ENCODE peak calls at places on chromosome 19, in four cellular contexts. K is BJ, N is pancreas, C is cardiac muscle cell. X is an unnamed sample.

GRCh38 chr19:48194041-48194871 is 23.8 kb downstream of the ZSWIM9 start:
- DNase-seq in K (no peak), N (no peak), C (peak; percentile 28), X (no peak)

GRCh38 chr19:51971624-51972023 is 15.0 kb downstream of the ZNF350 start:
- DNase-seq in N (no peak), C (no peak), K (no peak), X (no peak)

GRCh38 chr19:21491161-21491560 is 14.2 kb upstream of the ZNF429 start:
- DNase-seq in N (no peak), K (no peak), C (no peak), X (no peak)

GRCh38 chr19:52200044-52200443 is 10.2 kb downstream of the PPP2R1A start:
- DNase-seq in C (no peak), N (no peak), K (peak; percentile 55), X (peak; percentile 7)

GRCh38 chr19:15913384-15913783 is 15.5 kb upstream of the CYP4F2 start:
- DNase-seq in K (no peak), N (no peak), C (no peak), X (no peak)

GRCh38 chr19:57099199-57099661 is 20.6 kb upstream of the USP29 start:
- DNase-seq in N (peak; percentile 8), C (peak; percentile 2), K (no peak), X (no peak)

GRCh38 chr19:6047741-6048231 is 62.5 kb downstream of the RFX2 start:
- DNase-seq in K (no peak), N (no peak), C (peak; percentile 70), X (no peak)

GRCh38 chr19:18951721-18952281 is 10.8 kb upstream of the HOMER3 start:
- DNase-seq in N (no peak), K (peak; percentile 70), C (no peak), X (peak; percentile 16)

GRCh38 chr19:2462635-2463421 is 6.1 kb upstream of the LMNB2 start:
- DNase-seq in N (peak; percentile 85), K (peak; percentile 57), C (peak; percentile 94), X (no peak)

GRCh38 chr19:20321139-20321656 is 154.2 kb downstream of the ZNF486 start:
- DNase-seq in K (no peak), C (no peak), N (peak; percentile 28), X (no peak)

GRCh38 chr19:51810228-51810627 is 15.3 kb downstream of the FPR3 start:
- DNase-seq in K (no peak), N (no peak), C (no peak), X (no peak)

GRCh38 chr19:313169-313987 is 22.2 kb upstream of the PLPP2 start:
- DNase-seq in K (no peak), N (no peak), C (no peak), X (no peak)

GRCh38 chr19:55228015-55228391 is 560 bp downstream of the TMEM86B start:
- DNase-seq in N (no peak), C (peak; percentile 79), K (no peak), X (no peak)

GRCh38 chr19:6278051-6278450 is 1.7 kb downstream of the MLLT1 start:
- DNase-seq in N (no peak), K (no peak), C (no peak), X (no peak)

GRCh38 chr19:46220038-46220615 is 9.4 kb upstream of the IGFL1 start:
- DNase-seq in N (no peak), K (no peak), C (no peak), X (no peak)

GRCh38 chr19:12965017-12965811 is 4.2 kb upstream of the DAND5 start:
- DNase-seq in N (peak; percentile 72), C (peak; percentile 77), K (no peak), X (no peak)

GRCh38 chr19:340620-341385 is 3.8 kb downstream of the MIER2 start:
- DNase-seq in K (no peak), C (no peak), N (no peak), X (no peak)

GRCh38 chr19:43560687-43561086 is 14.6 kb downstream of the XRCC1 start:
- DNase-seq in N (no peak), C (no peak), K (no peak), X (no peak)

GRCh38 chr19:30008169-30008568 is 66.1 kb downstream of the URI1 start:
- DNase-seq in K (no peak), C (no peak), N (no peak), X (no peak)

GRCh38 chr19:1618157-1619093 is 13.2 kb upstream of the UQCR11 start:
- DNase-seq in N (peak; percentile 60), K (no peak), C (peak; percentile 26), X (no peak)

GRCh38 chr19:7540761-7541480 is 5.4 kb downstream of the PNPLA6 start:
- DNase-seq in C (peak; percentile 54), N (no peak), K (no peak), X (no peak)

GRCh38 chr19:29866011-29866410 is 54.2 kb downstream of the CCNE1 start:
- DNase-seq in C (no peak), N (no peak), K (no peak), X (no peak)

GRCh38 chr19:11678504-11678903 is 60.2 kb downstream of the ZNF823 start:
- DNase-seq in N (no peak), C (no peak), K (no peak), X (no peak)

GRCh38 chr19:42563352-42564210 is 31.1 kb downstream of the CEACAM8 start:
- DNase-seq in C (peak; percentile 73), K (no peak), N (peak; percentile 13), X (no peak)

GRCh38 chr19:58279925-58280316 is 1.2 kb downstream of the ZNF8 start:
- DNase-seq in K (no peak), C (no peak), N (no peak), X (no peak)

GRCh38 chr19:18097217-18097992 is at the start of gene MAST3:
- DNase-seq in C (peak; percentile 86), K (peak; percentile 22), N (peak; percentile 90), X (peak; percentile 18)

GRCh38 chr19:55519461-55520311 is 17.2 kb downstream of the SBK2 start:
- DNase-seq in K (peak; percentile 73), N (no peak), C (no peak), X (no peak)

GRCh38 chr19:43820098-43820860 is 6.8 kb upstream of the ZNF283 start:
- DNase-seq in K (no peak), C (no peak), N (no peak), X (no peak)

GRCh38 chr19:928471-929259 is 2.8 kb downstream of the ARID3A start:
- DNase-seq in N (no peak), C (no peak), K (no peak), X (no peak)

GRCh38 chr19:20078696-20079095 is 896 bp downstream of the ZNF90 start:
- DNase-seq in K (no peak), C (peak; percentile 59), N (peak; percentile 5), X (no peak)

GRCh38 chr19:16085115-16085514 is 8.8 kb downstream of the TPM4 start:
- DNase-seq in N (no peak), C (no peak), K (no peak), X (no peak)

GRCh38 chr19:34985249-34986022 is 14.7 kb upstream of the GRAMD1A start:
- DNase-seq in C (no peak), N (peak; percentile 52), K (no peak), X (no peak)

GRCh38 chr19:11699931-11700794 is 38.6 kb downstream of the ZNF823 start:
- DNase-seq in C (peak; percentile 14), K (no peak), N (no peak), X (no peak)

GRCh38 chr19:5534787-5535586 is 32.8 kb downstream of the TINCR start:
- DNase-seq in C (no peak), K (no peak), N (no peak), X (no peak)

GRCh38 chr19:53810187-53810546 is 13.9 kb downstream of the NLRP12 start:
- DNase-seq in N (no peak), C (no peak), K (no peak), X (no peak)
- TF ChIP-seq CTCF in N (no peak), C (no peak), K (no peak), X (no peak)

GRCh38 chr19:41426116-41426841 is 895 bp downstream of the B3GNT8 start:
- DNase-seq in K (no peak), C (peak; percentile 20), N (no peak), X (no peak)
- H3K4me3 ChIP-seq in K (peak overlapping the region; percentile 52), C (peak overlapping the region; percentile 22), N (peak overlapping the region; percentile 40), X (no peak overlapping the region)

GRCh38 chr19:8849232-8849631 is 17.1 kb downstream of the MBD3L1 start:
- DNase-seq in K (no peak), C (no peak), N (no peak), X (no peak)

GRCh38 chr19:8846819-8847218 is 14.6 kb downstream of the MBD3L1 start:
- DNase-seq in N (no peak), C (no peak), K (no peak), X (no peak)

DNA sequence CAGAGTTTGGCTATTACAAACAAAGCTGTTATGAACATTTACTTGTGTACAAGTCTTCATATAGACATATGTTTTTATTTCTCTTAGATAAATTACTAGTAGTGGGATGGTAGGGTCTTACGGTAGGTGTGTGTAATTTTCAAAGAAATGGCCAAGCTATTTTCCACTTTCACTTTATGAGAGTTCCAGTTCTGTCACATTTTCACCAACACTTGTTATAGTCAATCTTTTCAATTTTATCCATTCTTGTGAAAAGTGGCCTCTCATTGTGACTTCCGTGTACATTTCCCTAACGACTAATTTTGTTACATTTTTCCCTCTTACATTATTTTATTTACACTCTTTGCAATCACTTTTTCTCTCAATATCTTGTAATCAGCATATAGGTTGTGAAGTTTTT is 18.3 kb downstream of the MBD3L1 start:
- DNase-seq in C (no peak), K (no peak), N (no peak), X (no peak)
- H3K27me3 ChIP-seq in C (no peaks in the 10 kb centered on the region), K (no peaks in the 10 kb centered on the region), N (no peaks in the 10 kb centered on the region), X (no peaks in the 10 kb centered on the region)

GRCh38 chr19:23065306-23065705 is 51.5 kb upstream of the ZNF730 start:
- DNase-seq in N (no peak), C (no peak), K (no peak), X (no peak)

GRCh38 chr19:23071087-23071511 is 45.7 kb upstream of the ZNF730 start:
- DNase-seq in K (no peak), C (no peak), N (no peak), X (no peak)

GRCh38 chr19:23075031-23075733 is 41.6 kb upstream of the ZNF730 start:
- DNase-seq in N (peak; percentile 29), C (peak; percentile 85), K (no peak), X (peak; percentile 43)

GRCh38 chr19:23070353-23070781 is 46.5 kb upstream of the ZNF730 start:
- DNase-seq in C (no peak), K (no peak), N (no peak), X (no peak)
- TF ChIP-seq CTCF in C (peak; percentile 57), K (peak; percentile 61), N (no peak), X (peak; percentile 44)

GRCh38 chr19:4472174-4472974 is at the start of gene HDGFL2:
- DNase-seq in K (no peak), N (no peak), C (no peak), X (no peak)

GRCh38 chr19:4464815-4465581 is 7.1 kb upstream of the HDGFL2 start:
- DNase-seq in N (no peak), K (no peak), C (no peak), X (no peak)

GRCh38 chr19:4471400-4472173 is 510 bp upstream of the HDGFL2 start:
- DNase-seq in C (peak; percentile 99), N (peak; percentile 99), K (peak; percentile 100), X (peak; percentile 100)

GRCh38 chr19:4473011-4473410 is 914 bp downstream of the HDGFL2 start:
- DNase-seq in K (no peak), C (no peak), N (no peak), X (no peak)

DNA sequence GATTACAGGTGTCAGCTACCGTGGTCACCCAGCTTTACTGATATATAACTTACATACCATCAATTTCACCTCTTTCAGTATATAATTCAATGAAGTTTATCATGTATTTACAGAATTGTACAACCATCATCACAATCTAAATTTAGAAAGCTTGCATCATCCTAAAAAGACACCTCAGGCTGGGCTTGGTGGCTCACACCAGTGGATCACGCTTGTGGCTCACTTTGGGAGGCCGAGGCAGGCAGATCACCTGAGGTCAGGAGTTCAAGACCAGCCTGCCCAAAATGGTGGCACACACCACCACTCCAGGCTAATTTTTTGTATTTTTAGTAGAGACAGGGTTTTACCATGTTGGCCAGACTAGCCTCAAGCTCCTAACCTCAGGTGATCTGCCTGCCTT is 4.3 kb upstream of the HDGFL2 start:
- DNase-seq in N (no peak), K (no peak), C (no peak), X (no peak)
- H3K4me3 ChIP-seq in N (no peak overlapping the region), K (no peak overlapping the region), C (no peak overlapping the region), X (no peak overlapping the region)